ENCODE peak calls at places on chromosomes 11 and 22, in eight cellular contexts. P is right cardiac atrium; Y is choroid plexus epithelial cell; K is cardiac fibroblast; U is astrocyte of the spinal cord; Z is LNCaP clone FGC; R is CD8-positive, alpha-beta T cell; G is foreskin fibroblast. W is an unnamed sample.

GRCh38 chr11:87463486-87464102 is 425.9 kb downstream of the TMEM135 start:
- DNase-seq in P (no peak), Y (peak; percentile 21), K (peak; percentile 39), U (peak; percentile 13), Z (peak; percentile 22), R (no peak), G (no peak), W (peak; percentile 19)

GRCh38 chr22:45863981-45864751 is 112.8 kb downstream of the WNT7B start:
- DNase-seq in P (peak; percentile 69), Y (peak; percentile 70), K (peak; percentile 59), U (peak; percentile 82), Z (no peak), R (peak; percentile 57), G (peak; percentile 21), W (peak; percentile 56)

GRCh38 chr11:10117709-10118341 is 176.2 kb downstream of the SBF2 start:
- DNase-seq in P (no peak), Y (peak; percentile 72), K (peak; percentile 81), U (peak; percentile 42), Z (no peak), R (no peak), G (peak; percentile 33), W (no peak)

GRCh38 chr11:17414992-17415391 is 26.5 kb upstream of the KCNJ11 start:
- DNase-seq in P (no peak), Y (no peak), K (no peak), U (no peak), Z (no peak), R (no peak), G (no peak), W (peak; percentile 52)

GRCh38 chr11:65620666-65621065 is 5.1 kb downstream of the PCNX3 start:
- DNase-seq in P (no peak), Y (no peak), K (no peak), U (no peak), Z (no peak), R (no peak), G (no peak), W (no peak)

GRCh38 chr11:30567148-30567547 is 19.0 kb downstream of the MPPED2 start:
- DNase-seq in P (no peak), Y (no peak), K (no peak), U (no peak), Z (no peak), R (no peak), G (no peak), W (no peak)

GRCh38 chr22:37162221-37163095 is 12.7 kb upstream of the IL2RB start:
- DNase-seq in P (no peak), Y (peak; percentile 54), K (no peak), U (peak; percentile 26), Z (no peak), R (peak; percentile 47), G (no peak), W (no peak)

GRCh38 chr22:46057206-46057605 is 80.2 kb upstream of the WNT7B start:
- DNase-seq in P (no peak), Y (no peak), K (peak; percentile 63), U (peak; percentile 50), Z (no peak), R (no peak), G (no peak), W (no peak)

GRCh38 chr11:28123151-28123571 is 15.0 kb downstream of the METTL15 start:
- DNase-seq in P (no peak), Y (peak; percentile 75), K (peak; percentile 65), U (peak; percentile 88), Z (no peak), R (no peak), G (peak; percentile 14), W (no peak)

GRCh38 chr11:126607374-126607773 is 251.9 kb downstream of the ST3GAL4 start:
- DNase-seq in P (peak; percentile 23), Y (peak; percentile 61), K (peak; percentile 51), U (peak; percentile 65), Z (peak; percentile 7), R (no peak), G (peak; percentile 73), W (peak; percentile 2)

GRCh38 chr11:78170874-78171549 is 17.4 kb downstream of the KCTD21 start:
- DNase-seq in P (no peak), Y (peak; percentile 23), K (peak; percentile 29), U (no peak), Z (no peak), R (no peak), G (no peak), W (no peak)

GRCh38 chr11:17558916-17559315 is 11.9 kb downstream of the OTOG start:
- DNase-seq in P (no peak), Y (no peak), K (no peak), U (no peak), Z (no peak), R (no peak), G (no peak), W (no peak)

GRCh38 chr11:118343981-118344521 is at the start of gene CD3G:
- DNase-seq in P (no peak), Y (no peak), K (no peak), U (no peak), Z (no peak), R (peak; percentile 60), G (no peak), W (peak; percentile 91)

GRCh38 chr11:62546937-62547625 is 475 bp upstream of the AHNAK start:
- DNase-seq in P (peak; percentile 28), Y (peak; percentile 64), K (peak; percentile 58), U (peak; percentile 67), Z (no peak), R (no peak), G (no peak), W (no peak)

GRCh38 chr11:1122356-1123002 is 35.3 kb upstream of the MUC5AC start:
- DNase-seq in P (no peak), Y (no peak), K (no peak), U (no peak), Z (no peak), R (no peak), G (no peak), W (no peak)

GRCh38 chr11:108278546-108278945 is 55.7 kb downstream of the ATM start:
- DNase-seq in P (no peak), Y (peak; percentile 24), K (no peak), U (no peak), Z (no peak), R (no peak), G (peak; percentile 3), W (no peak)

GRCh38 chr11:8693010-8693551 is 10.5 kb downstream of the RPL27A start:
- DNase-seq in P (no peak), Y (no peak), K (peak; percentile 77), U (no peak), Z (no peak), R (no peak), G (no peak), W (no peak)

GRCh38 chr11:39365809-39366436 is 2093.5 kb downstream of the LRRC4C start:
- DNase-seq in P (no peak), Y (peak; percentile 49), K (peak; percentile 30), U (peak; percentile 17), Z (peak; percentile 19), R (no peak), G (no peak), W (peak; percentile 26)

GRCh38 chr11:60825118-60825517 is 16.8 kb upstream of the CCDC86 start:
- DNase-seq in P (no peak), Y (no peak), K (no peak), U (no peak), Z (no peak), R (no peak), G (no peak), W (no peak)

GRCh38 chr22:41674941-41675340 is 13.7 kb downstream of the SNU13 start:
- DNase-seq in P (no peak), Y (no peak), K (no peak), U (no peak), Z (no peak), R (no peak), G (no peak), W (no peak)

DNA sequence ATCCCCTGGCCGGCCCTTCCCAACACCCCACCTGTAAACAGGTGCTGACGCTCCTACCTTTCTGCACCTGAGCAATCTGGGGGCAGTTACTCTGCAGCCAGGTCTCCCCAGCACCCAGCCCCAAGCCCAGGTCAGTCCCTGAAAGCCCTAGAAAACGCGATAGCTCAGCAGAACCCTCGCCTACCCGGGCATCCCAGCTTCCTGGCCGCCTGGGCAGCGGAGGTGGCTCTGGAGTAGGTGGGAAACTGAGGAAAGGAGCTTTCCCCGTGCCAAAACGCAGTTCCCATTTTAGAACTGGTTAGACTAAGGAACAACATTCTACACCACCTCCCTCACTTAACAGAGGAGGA is 445 bp downstream of the SYTL2 start:
- DNase-seq in P (no peak), Y (no peak), K (no peak), U (no peak), Z (no peak), R (no peak), G (no peak), W (no peak)
- H3K4me3 ChIP-seq in P (peak overlapping the region; percentile 55), Y (peak overlapping the region; percentile 62), K (peak overlapping the region; percentile 58), U (peak overlapping the region; percentile 56), Z (peak overlapping the region; percentile 35), R (peak overlapping the region; percentile 68), G (peak overlapping the region; percentile 69), W (no peak overlapping the region)

DNA sequence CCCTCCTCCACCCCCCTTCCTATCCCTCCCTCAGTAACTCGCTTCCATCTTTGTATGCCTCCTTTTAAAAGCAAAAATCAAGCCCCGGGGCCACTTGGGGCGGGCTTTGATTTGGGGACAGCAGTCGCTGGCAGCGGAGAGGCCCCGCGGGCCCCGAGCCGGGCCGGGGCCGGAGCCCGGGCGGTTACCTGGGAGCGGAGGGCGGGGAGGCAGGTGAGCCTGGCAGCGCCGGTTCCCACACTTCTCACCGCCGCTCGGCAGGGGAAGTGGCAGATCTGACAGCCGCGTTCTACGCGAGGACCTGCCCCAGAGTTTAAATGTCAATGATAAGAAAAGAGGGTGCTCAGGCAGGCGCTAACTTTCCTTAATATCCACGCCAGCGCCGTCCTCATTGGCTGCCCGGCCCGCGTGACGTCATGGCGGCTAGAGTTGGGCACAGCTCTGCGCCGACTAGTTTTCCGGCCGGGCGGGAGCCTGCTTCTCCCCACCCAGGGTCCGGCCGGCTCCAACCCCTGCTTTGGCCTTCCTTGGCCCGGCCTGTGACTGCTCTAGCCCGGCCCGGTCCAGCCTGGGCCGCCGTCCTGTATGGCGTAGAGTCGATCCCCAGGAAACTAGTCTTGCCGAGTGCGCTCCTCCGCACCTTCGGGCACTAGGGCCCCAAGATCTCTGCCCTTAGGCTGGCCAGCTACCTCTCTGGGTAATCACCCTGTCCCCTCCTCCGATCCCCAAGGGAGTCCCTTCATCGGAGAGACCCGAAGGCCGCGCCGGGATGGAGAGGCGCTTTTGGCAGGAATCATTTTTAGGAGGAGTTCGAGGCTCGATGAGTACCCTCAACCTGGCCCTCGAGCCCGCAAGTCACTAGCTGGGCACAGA is 6.7 kb upstream of the PAX6 start:
- DNase-seq in P (no peak), Y (no peak), K (no peak), U (no peak), Z (no peak), R (no peak), G (no peak), W (no peak)
- H3K4me3 ChIP-seq in P (peak overlapping the region; percentile 28), Y (no peak overlapping the region), K (no peak overlapping the region), U (peak overlapping the region; percentile 35), Z (no peak overlapping the region), R (peak overlapping the region; percentile 26), G (no peak overlapping the region), W (peak overlapping the region; percentile 32)

GRCh38 chr11:128874406-128874805 is 7.3 kb upstream of the KCNJ1 start:
- DNase-seq in P (no peak), Y (no peak), K (peak; percentile 35), U (peak; percentile 4), Z (no peak), R (no peak), G (no peak), W (no peak)
- H3K4me3 ChIP-seq in P (no peak overlapping the region), Y (no peak overlapping the region), K (no peak overlapping the region), U (no peak overlapping the region), Z (no peak overlapping the region), R (no peak overlapping the region), G (no peak overlapping the region), W (no peak overlapping the region)

DNA sequence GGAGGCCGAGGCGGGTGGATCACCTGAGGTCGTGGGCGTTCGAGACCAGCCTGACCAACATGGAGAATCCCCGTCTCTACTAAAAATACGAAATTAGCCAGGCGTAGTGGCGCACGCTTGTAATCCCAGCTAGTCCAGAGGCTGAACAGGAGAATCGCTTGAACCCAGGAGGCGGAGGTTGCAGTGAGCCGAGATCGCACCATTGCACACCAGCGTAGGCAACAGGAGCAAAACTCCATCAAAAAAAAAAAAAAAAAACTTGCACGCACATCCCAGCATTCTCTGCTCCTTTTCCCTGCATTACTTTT is 934 bp upstream of the ATL3 start:
- DNase-seq in P (no peak), Y (no peak), K (no peak), U (no peak), Z (no peak), R (no peak), G (no peak), W (no peak)
- H3K4me3 ChIP-seq in P (no peak overlapping the region), Y (no peak overlapping the region), K (no peak overlapping the region), U (no peak overlapping the region), Z (no peak overlapping the region), R (no peak overlapping the region), G (no peak overlapping the region), W (peak overlapping the region; percentile 65)

W was measured in Jurkat, Clone E6-1.